ENCODE peak calls at places on chromosomes 7 and 10, in five cellular contexts. One of them, this sample, is unnamed.

GRCh38 chr10:4947635-4948596 is 15.3 kb upstream of the AKR1C1 start:
- DNase-seq in LNCaP clone FGC: peak; percentile 32
- DNase-seq in fibroblast of pulmonary artery: peak; percentile 94
- DNase-seq in cardiac muscle cell: peak; percentile 4
- DNase-seq in adrenal gland: peak; percentile 62
- DNase-seq in this sample: peak; percentile 98

GRCh38 chr10:86403183-86403797 is 36.7 kb upstream of the GRID1 start:
- DNase-seq in adrenal gland: peak; percentile 68
- DNase-seq in cardiac muscle cell: no peak
- DNase-seq in fibroblast of pulmonary artery: no peak
- DNase-seq in LNCaP clone FGC: no peak
- DNase-seq in this sample: no peak

GRCh38 chr10:73907841-73908517 is 3.0 kb upstream of the PLAU start:
- DNase-seq in cardiac muscle cell: no peak
- DNase-seq in adrenal gland: peak; percentile 64
- DNase-seq in fibroblast of pulmonary artery: peak; percentile 57
- DNase-seq in LNCaP clone FGC: no peak
- DNase-seq in this sample: peak; percentile 71

GRCh38 chr7:150374026-150374425 is 5.1 kb upstream of the ZNF775 start:
- DNase-seq in adrenal gland: no peak
- DNase-seq in fibroblast of pulmonary artery: no peak
- DNase-seq in LNCaP clone FGC: no peak
- DNase-seq in cardiac muscle cell: no peak
- DNase-seq in this sample: no peak

GRCh38 chr10:117374506-117375359 is 507 bp downstream of the PDZD8 start:
- DNase-seq in LNCaP clone FGC: no peak
- DNase-seq in cardiac muscle cell: peak; percentile 42
- DNase-seq in adrenal gland: peak; percentile 76
- DNase-seq in fibroblast of pulmonary artery: peak; percentile 53
- DNase-seq in this sample: peak; percentile 45

GRCh38 chr7:43522406-43523156 is 60.3 kb upstream of the STK17A start:
- DNase-seq in fibroblast of pulmonary artery: peak; percentile 37
- DNase-seq in adrenal gland: no peak
- DNase-seq in LNCaP clone FGC: no peak
- DNase-seq in cardiac muscle cell: no peak
- DNase-seq in this sample: peak; percentile 57

GRCh38 chr7:55567495-55568070 is 4.7 kb downstream of the VOPP1 start:
- DNase-seq in LNCaP clone FGC: no peak
- DNase-seq in cardiac muscle cell: no peak
- DNase-seq in fibroblast of pulmonary artery: no peak
- DNase-seq in adrenal gland: no peak
- DNase-seq in this sample: no peak

GRCh38 chr10:92242910-92243671 is 47.8 kb downstream of the CPEB3 start:
- DNase-seq in fibroblast of pulmonary artery: peak; percentile 77
- DNase-seq in LNCaP clone FGC: peak; percentile 75
- DNase-seq in adrenal gland: peak; percentile 81
- DNase-seq in cardiac muscle cell: peak; percentile 84
- DNase-seq in this sample: peak; percentile 5

GRCh38 chr7:6579446-6579845 is 2.2 kb downstream of the ZDHHC4 start:
- DNase-seq in cardiac muscle cell: no peak
- DNase-seq in fibroblast of pulmonary artery: peak; percentile 21
- DNase-seq in adrenal gland: no peak
- DNase-seq in LNCaP clone FGC: no peak
- DNase-seq in this sample: no peak

GRCh38 chr10:79246209-79246581 is 101.1 kb upstream of the PPIF start:
- DNase-seq in cardiac muscle cell: no peak
- DNase-seq in LNCaP clone FGC: peak; percentile 15
- DNase-seq in adrenal gland: peak; percentile 95
- DNase-seq in fibroblast of pulmonary artery: no peak
- DNase-seq in this sample: peak; percentile 58

GRCh38 chr7:131480384-131481315 is 75.8 kb downstream of the PODXL start:
- DNase-seq in fibroblast of pulmonary artery: peak; percentile 73
- DNase-seq in LNCaP clone FGC: no peak
- DNase-seq in cardiac muscle cell: no peak
- DNase-seq in adrenal gland: no peak
- DNase-seq in this sample: peak; percentile 68

GRCh38 chr10:97823734-97824133 is 25.9 kb upstream of the GOLGA7B start:
- DNase-seq in cardiac muscle cell: no peak
- DNase-seq in adrenal gland: peak; percentile 91
- DNase-seq in LNCaP clone FGC: no peak
- DNase-seq in fibroblast of pulmonary artery: no peak
- DNase-seq in this sample: no peak

GRCh38 chr7:136294977-136295376 is 317.8 kb upstream of the MTPN start:
- DNase-seq in cardiac muscle cell: no peak
- DNase-seq in fibroblast of pulmonary artery: no peak
- DNase-seq in adrenal gland: no peak
- DNase-seq in LNCaP clone FGC: no peak
- DNase-seq in this sample: no peak

GRCh38 chr10:50894312-50894711 is 8.9 kb upstream of the A1CF start:
- DNase-seq in LNCaP clone FGC: no peak
- DNase-seq in adrenal gland: no peak
- DNase-seq in cardiac muscle cell: no peak
- DNase-seq in fibroblast of pulmonary artery: no peak
- DNase-seq in this sample: no peak

GRCh38 chr10:111384556-111384955 is 307.7 kb downstream of the ADRA2A start:
- DNase-seq in LNCaP clone FGC: no peak
- DNase-seq in cardiac muscle cell: no peak
- DNase-seq in adrenal gland: no peak
- DNase-seq in fibroblast of pulmonary artery: no peak
- DNase-seq in this sample: no peak

GRCh38 chr7:132336797-132337196 is 239.5 kb downstream of the PLXNA4 start:
- DNase-seq in adrenal gland: no peak
- DNase-seq in LNCaP clone FGC: no peak
- DNase-seq in fibroblast of pulmonary artery: no peak
- DNase-seq in cardiac muscle cell: no peak
- DNase-seq in this sample: no peak

GRCh38 chr7:55415173-55415778 is 50.1 kb downstream of the LANCL2 start:
- DNase-seq in adrenal gland: peak; percentile 91
- DNase-seq in LNCaP clone FGC: peak; percentile 48
- DNase-seq in fibroblast of pulmonary artery: peak; percentile 81
- DNase-seq in cardiac muscle cell: peak; percentile 86
- DNase-seq in this sample: peak; percentile 77

GRCh38 chr7:82665966-82666507 is 222.5 kb upstream of the CACNA2D1 start:
- DNase-seq in fibroblast of pulmonary artery: peak; percentile 75
- DNase-seq in adrenal gland: no peak
- DNase-seq in cardiac muscle cell: no peak
- DNase-seq in LNCaP clone FGC: no peak
- DNase-seq in this sample: peak; percentile 6

GRCh38 chr7:100957832-100958421 is 8.6 kb downstream of the MUC3A start:
- DNase-seq in adrenal gland: no peak
- DNase-seq in cardiac muscle cell: no peak
- DNase-seq in LNCaP clone FGC: no peak
- DNase-seq in fibroblast of pulmonary artery: peak; percentile 26
- DNase-seq in this sample: peak; percentile 23

GRCh38 chr10:125154529-125154928 is 5.8 kb downstream of the CTBP2 start:
- DNase-seq in adrenal gland: no peak
- DNase-seq in cardiac muscle cell: no peak
- DNase-seq in LNCaP clone FGC: no peak
- DNase-seq in fibroblast of pulmonary artery: no peak
- DNase-seq in this sample: no peak

GRCh38 chr10:72329290-72330058 is 25.2 kb downstream of the DNAJB12 start:
- DNase-seq in adrenal gland: peak; percentile 77
- DNase-seq in cardiac muscle cell: no peak
- DNase-seq in fibroblast of pulmonary artery: no peak
- DNase-seq in LNCaP clone FGC: no peak
- DNase-seq in this sample: no peak

GRCh38 chr7:80807166-80807900 is 111.5 kb downstream of the SEMA3C start:
- DNase-seq in LNCaP clone FGC: no peak
- DNase-seq in adrenal gland: no peak
- DNase-seq in fibroblast of pulmonary artery: no peak
- DNase-seq in cardiac muscle cell: no peak
- DNase-seq in this sample: no peak

GRCh38 chr7:28922618-28923331 is 35.4 kb downstream of the TRIL start:
- DNase-seq in LNCaP clone FGC: peak; percentile 37
- DNase-seq in cardiac muscle cell: peak; percentile 95
- DNase-seq in fibroblast of pulmonary artery: peak; percentile 86
- DNase-seq in adrenal gland: peak; percentile 82
- DNase-seq in this sample: peak; percentile 85

GRCh38 chr7:28921822-28922221 is 36.3 kb downstream of the TRIL start:
- DNase-seq in adrenal gland: peak; percentile 80
- DNase-seq in LNCaP clone FGC: peak; percentile 26
- DNase-seq in fibroblast of pulmonary artery: peak; percentile 79
- DNase-seq in cardiac muscle cell: peak; percentile 81
- DNase-seq in this sample: peak; percentile 79

GRCh38 chr7:28931565-28931964 is 26.6 kb downstream of the TRIL start:
- DNase-seq in cardiac muscle cell: no peak
- DNase-seq in adrenal gland: no peak
- DNase-seq in LNCaP clone FGC: no peak
- DNase-seq in fibroblast of pulmonary artery: no peak
- DNase-seq in this sample: no peak

DNA sequence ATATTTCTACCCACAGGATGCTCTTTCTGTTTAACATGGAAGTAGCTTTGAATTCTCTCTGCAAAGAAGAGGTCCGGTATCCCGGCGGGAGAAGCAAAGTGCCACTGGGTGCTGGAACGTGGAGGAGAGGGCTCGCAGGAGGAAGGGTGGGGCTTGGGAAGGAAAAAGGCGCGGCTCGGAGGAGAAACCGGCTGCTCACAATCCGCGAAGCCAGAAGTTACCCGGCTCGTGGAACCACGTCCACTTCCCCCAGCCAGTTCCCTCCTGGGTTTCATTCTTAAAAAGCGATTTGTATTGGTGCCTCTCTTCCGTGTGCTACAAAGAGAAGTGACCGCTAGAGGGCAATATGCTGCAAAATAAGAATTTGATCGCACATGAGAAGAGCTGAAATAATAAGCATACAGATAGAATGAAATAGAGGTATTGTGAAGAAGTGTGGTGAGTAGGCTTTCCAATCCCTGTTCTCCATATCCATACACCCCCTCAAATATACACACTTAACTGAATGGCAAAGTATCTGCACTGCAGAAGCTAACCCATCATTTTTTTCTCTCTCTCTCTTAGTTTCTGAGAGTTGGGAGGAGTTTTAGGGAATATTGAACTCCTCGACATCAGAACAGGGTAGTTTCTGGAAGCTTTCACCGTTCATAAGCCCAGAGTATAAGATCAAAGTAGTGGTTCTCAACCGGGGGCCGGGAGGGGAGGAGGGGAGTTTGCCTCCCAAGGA is 31.1 kb downstream of the TRIL start:
- DNase-seq in LNCaP clone FGC: peak; percentile 74
- DNase-seq in fibroblast of pulmonary artery: peak; percentile 94
- DNase-seq in adrenal gland: peak; percentile 90
- DNase-seq in cardiac muscle cell: peak; percentile 89
- DNase-seq in this sample: peak; percentile 93
- H3K4me3 ChIP-seq in LNCaP clone FGC: peak overlapping the region; percentile 48
- H3K4me3 ChIP-seq in fibroblast of pulmonary artery: peak overlapping the region; percentile 69
- H3K4me3 ChIP-seq in adrenal gland: no peak overlapping the region
- H3K4me3 ChIP-seq in cardiac muscle cell: peak overlapping the region; percentile 14
- H3K4me3 ChIP-seq in this sample: peak overlapping the region; percentile 71

DNA sequence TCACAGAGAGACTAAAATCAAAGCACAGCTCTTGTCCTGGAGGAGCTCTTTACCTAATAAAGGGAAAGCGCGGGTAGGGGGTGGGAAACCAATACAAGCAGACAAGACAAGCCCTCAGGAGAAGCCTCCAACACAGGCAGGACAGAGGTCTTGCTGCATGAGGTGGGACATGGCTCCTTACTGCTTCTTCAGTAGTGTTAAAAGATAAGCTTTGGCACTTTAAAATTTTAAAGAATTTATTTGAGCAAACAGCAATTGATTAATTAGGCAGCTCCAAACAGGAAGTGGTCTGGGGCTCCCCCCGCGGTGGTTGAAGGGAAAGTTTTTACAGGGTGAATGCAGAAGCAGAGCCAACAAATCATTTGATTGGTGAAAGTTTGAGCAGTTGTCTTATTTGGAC is 50.3 kb upstream of the MACC1 start:
- DNase-seq in adrenal gland: no peak
- DNase-seq in LNCaP clone FGC: no peak
- DNase-seq in fibroblast of pulmonary artery: no peak
- DNase-seq in cardiac muscle cell: no peak
- DNase-seq in this sample: no peak
- TF ChIP-seq CTCF in adrenal gland: no peak
- TF ChIP-seq CTCF in LNCaP clone FGC: no peak
- TF ChIP-seq CTCF in fibroblast of pulmonary artery: no peak
- TF ChIP-seq CTCF in cardiac muscle cell: no peak
- TF ChIP-seq CTCF in this sample: no peak

DNA sequence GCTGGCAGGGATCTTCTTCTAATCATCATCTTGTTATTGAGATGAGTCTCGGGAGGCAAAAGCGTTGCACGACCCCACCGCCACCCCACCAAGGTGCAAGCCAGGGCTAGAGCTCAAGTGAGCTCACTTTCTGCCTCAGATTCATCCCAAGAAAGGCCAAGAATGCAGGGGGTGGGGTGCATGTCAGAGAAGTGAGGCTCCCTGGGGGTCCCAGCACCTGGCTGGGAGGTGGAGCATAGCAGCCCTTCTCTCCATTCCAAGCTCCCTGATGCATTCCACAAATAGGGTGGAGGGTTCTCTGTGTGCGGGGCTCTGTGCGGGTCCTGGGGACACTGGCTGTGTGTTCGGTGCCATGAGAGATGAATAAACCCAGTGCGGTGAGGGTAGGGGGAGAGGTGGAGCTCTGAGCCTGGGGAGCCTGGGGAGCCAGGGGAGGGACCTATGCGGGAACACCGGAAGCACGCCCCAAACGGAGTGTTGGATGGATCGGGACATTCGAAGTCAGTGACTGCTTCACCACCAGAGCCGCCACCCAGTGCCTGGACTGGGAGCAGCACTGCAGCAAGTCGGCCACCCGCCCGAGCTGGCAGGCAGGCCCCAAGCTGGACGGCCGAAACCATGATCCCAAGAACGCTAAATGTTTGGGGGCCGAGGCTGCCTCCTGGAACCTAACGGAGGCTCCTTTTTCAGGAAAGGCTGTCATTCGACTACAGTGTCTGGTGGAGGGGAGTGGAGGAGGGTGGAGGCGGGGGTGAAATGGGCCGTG is 17.9 kb upstream of the HMX3 start:
- DNase-seq in fibroblast of pulmonary artery: no peak
- DNase-seq in cardiac muscle cell: peak; percentile 20
- DNase-seq in adrenal gland: no peak
- DNase-seq in LNCaP clone FGC: no peak
- DNase-seq in this sample: no peak
- H3K4me3 ChIP-seq in fibroblast of pulmonary artery: no peak overlapping the region
- H3K4me3 ChIP-seq in cardiac muscle cell: no peak overlapping the region
- H3K4me3 ChIP-seq in adrenal gland: no peak overlapping the region
- H3K4me3 ChIP-seq in LNCaP clone FGC: no peak overlapping the region
- H3K4me3 ChIP-seq in this sample: no peak overlapping the region

DNA sequence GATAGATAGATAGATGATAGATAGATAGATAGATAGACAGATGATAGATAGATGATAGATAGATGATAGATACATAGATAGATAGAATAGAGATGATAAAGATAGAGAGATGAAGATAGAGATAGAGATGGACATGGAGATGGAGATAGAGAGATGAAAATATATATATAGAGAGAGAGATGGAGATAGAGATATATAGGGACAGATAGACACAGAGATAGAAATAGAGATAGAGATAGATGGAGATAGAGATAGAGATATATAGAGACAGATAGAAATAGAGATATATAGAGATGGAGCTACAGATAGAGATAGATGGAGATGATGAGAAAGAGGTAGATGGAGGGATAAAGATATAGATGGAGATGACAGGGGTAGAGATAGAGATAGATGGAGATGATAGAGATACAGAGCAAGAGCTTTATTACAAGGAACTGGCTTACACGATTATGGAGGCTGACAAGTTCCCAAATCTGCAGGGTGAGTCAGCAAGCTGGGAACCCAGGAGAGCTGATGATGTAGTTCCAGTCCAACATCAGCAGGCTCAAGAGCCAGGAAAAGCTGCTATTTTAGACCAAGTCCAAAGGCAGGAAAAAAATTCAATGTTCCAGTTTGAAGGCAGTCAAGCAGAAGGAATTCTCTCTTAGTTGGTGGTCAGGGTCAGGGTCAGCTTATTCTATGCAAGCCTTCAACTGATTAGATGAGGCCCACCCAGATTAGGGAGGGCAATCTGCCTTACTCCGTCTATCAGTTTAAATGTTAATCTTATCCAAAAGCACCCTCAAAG is 37.1 kb downstream of the CAV1 start:
- DNase-seq in cardiac muscle cell: no peak
- DNase-seq in fibroblast of pulmonary artery: no peak
- DNase-seq in adrenal gland: no peak
- DNase-seq in LNCaP clone FGC: no peak
- DNase-seq in this sample: peak; percentile 83
- TF ChIP-seq CTCF in cardiac muscle cell: no peak
- TF ChIP-seq CTCF in fibroblast of pulmonary artery: no peak
- TF ChIP-seq CTCF in adrenal gland: no peak
- TF ChIP-seq CTCF in LNCaP clone FGC: no peak
- TF ChIP-seq CTCF in this sample: no peak

This sample was measured in fibroblast of the aortic adventitia.